ENCODE peak calls at places on chromosomes 11 and 22, in six cellular contexts. One of them, this sample, is unnamed.

GRCh38 chr11:28760676-28761390 is 652.6 kb downstream of the METTL15 start:
- DNase-seq in HT-29: peak
- DNase-seq in naive thymus-derived CD8-positive, alpha-beta T cell: no peak
- DNase-seq in GM23338: no peak
- DNase-seq in thoracic aorta: no peak
- DNase-seq in mucosa of gallbladder: no peak
- DNase-seq in this sample: no peak

GRCh38 chr11:94734563-94735275 is 33.4 kb upstream of the AMOTL1 start:
- DNase-seq in HT-29: peak
- DNase-seq in mucosa of gallbladder: no peak
- DNase-seq in naive thymus-derived CD8-positive, alpha-beta T cell: no peak
- DNase-seq in GM23338: peak
- DNase-seq in thoracic aorta: no peak
- DNase-seq in this sample: no peak

GRCh38 chr11:35087648-35088047 is 51.3 kb upstream of the CD44 start:
- DNase-seq in mucosa of gallbladder: peak
- DNase-seq in naive thymus-derived CD8-positive, alpha-beta T cell: no peak
- DNase-seq in thoracic aorta: no peak
- DNase-seq in GM23338: no peak
- DNase-seq in HT-29: no peak
- DNase-seq in this sample: no peak

GRCh38 chr11:66579017-66579606 is 10.7 kb upstream of the CTSF start:
- DNase-seq in GM23338: peak
- DNase-seq in HT-29: peak
- DNase-seq in naive thymus-derived CD8-positive, alpha-beta T cell: peak
- DNase-seq in mucosa of gallbladder: peak
- DNase-seq in thoracic aorta: peak
- DNase-seq in this sample: peak

GRCh38 chr11:115161876-115162275 is 342.3 kb downstream of the CADM1 start:
- DNase-seq in thoracic aorta: no peak
- DNase-seq in HT-29: no peak
- DNase-seq in naive thymus-derived CD8-positive, alpha-beta T cell: no peak
- DNase-seq in GM23338: no peak
- DNase-seq in mucosa of gallbladder: no peak
- DNase-seq in this sample: no peak

GRCh38 chr11:113401718-113402117 is 14.1 kb downstream of the ANKK1 start:
- DNase-seq in naive thymus-derived CD8-positive, alpha-beta T cell: no peak
- DNase-seq in mucosa of gallbladder: peak
- DNase-seq in HT-29: peak
- DNase-seq in thoracic aorta: no peak
- DNase-seq in GM23338: no peak
- DNase-seq in this sample: no peak

GRCh38 chr11:43835104-43835503 is 45.5 kb upstream of the ALKBH3 start:
- DNase-seq in GM23338: no peak
- DNase-seq in thoracic aorta: no peak
- DNase-seq in naive thymus-derived CD8-positive, alpha-beta T cell: no peak
- DNase-seq in HT-29: no peak
- DNase-seq in mucosa of gallbladder: no peak
- DNase-seq in this sample: no peak

GRCh38 chr22:22682807-22683667 is 38.6 kb downstream of the GGTLC2 start:
- DNase-seq in mucosa of gallbladder: no peak
- DNase-seq in GM23338: no peak
- DNase-seq in thoracic aorta: no peak
- DNase-seq in HT-29: no peak
- DNase-seq in naive thymus-derived CD8-positive, alpha-beta T cell: no peak
- DNase-seq in this sample: no peak

GRCh38 chr22:47053865-47054185 is 291.4 kb downstream of the TBC1D22A start:
- DNase-seq in mucosa of gallbladder: no peak
- DNase-seq in thoracic aorta: no peak
- DNase-seq in naive thymus-derived CD8-positive, alpha-beta T cell: no peak
- DNase-seq in GM23338: no peak
- DNase-seq in HT-29: no peak
- DNase-seq in this sample: no peak

GRCh38 chr11:64121637-64122410 is 44.1 kb downstream of the MACROD1 start:
- DNase-seq in naive thymus-derived CD8-positive, alpha-beta T cell: no peak
- DNase-seq in HT-29: no peak
- DNase-seq in mucosa of gallbladder: no peak
- DNase-seq in thoracic aorta: no peak
- DNase-seq in GM23338: no peak
- DNase-seq in this sample: no peak

GRCh38 chr11:45755281-45755859 is 49.6 kb upstream of the SLC35C1 start:
- DNase-seq in HT-29: no peak
- DNase-seq in thoracic aorta: no peak
- DNase-seq in GM23338: peak
- DNase-seq in mucosa of gallbladder: no peak
- DNase-seq in naive thymus-derived CD8-positive, alpha-beta T cell: no peak
- DNase-seq in this sample: no peak

GRCh38 chr11:118961591-118961990 is 5.5 kb downstream of the UPK2 start:
- DNase-seq in HT-29: no peak
- DNase-seq in naive thymus-derived CD8-positive, alpha-beta T cell: no peak
- DNase-seq in GM23338: peak
- DNase-seq in thoracic aorta: no peak
- DNase-seq in mucosa of gallbladder: no peak
- DNase-seq in this sample: no peak

GRCh38 chr11:64146036-64146943 is 19.6 kb downstream of the MACROD1 start:
- DNase-seq in thoracic aorta: no peak
- DNase-seq in naive thymus-derived CD8-positive, alpha-beta T cell: peak
- DNase-seq in HT-29: peak
- DNase-seq in GM23338: peak
- DNase-seq in mucosa of gallbladder: peak
- DNase-seq in this sample: peak

GRCh38 chr22:42986115-42986514 is 28.8 kb downstream of the PACSIN2 start:
- DNase-seq in mucosa of gallbladder: no peak
- DNase-seq in naive thymus-derived CD8-positive, alpha-beta T cell: no peak
- DNase-seq in GM23338: no peak
- DNase-seq in thoracic aorta: no peak
- DNase-seq in HT-29: no peak
- DNase-seq in this sample: no peak

GRCh38 chr11:111918390-111919256 is at the start of gene C11orf52:
- DNase-seq in naive thymus-derived CD8-positive, alpha-beta T cell: no peak
- DNase-seq in GM23338: peak
- DNase-seq in HT-29: peak
- DNase-seq in thoracic aorta: no peak
- DNase-seq in mucosa of gallbladder: peak
- DNase-seq in this sample: no peak

GRCh38 chr22:27682438-27682837 is 119.1 kb downstream of the MN1 start:
- DNase-seq in GM23338: peak
- DNase-seq in naive thymus-derived CD8-positive, alpha-beta T cell: no peak
- DNase-seq in HT-29: no peak
- DNase-seq in mucosa of gallbladder: no peak
- DNase-seq in thoracic aorta: no peak
- DNase-seq in this sample: no peak

GRCh38 chr11:15977116-15977515 is 379.2 kb downstream of the SOX6 start:
- DNase-seq in thoracic aorta: no peak
- DNase-seq in GM23338: no peak
- DNase-seq in naive thymus-derived CD8-positive, alpha-beta T cell: no peak
- DNase-seq in mucosa of gallbladder: no peak
- DNase-seq in HT-29: no peak
- DNase-seq in this sample: no peak

GRCh38 chr11:74932169-74932568 is 16.7 kb downstream of the XRRA1 start:
- DNase-seq in HT-29: no peak
- DNase-seq in mucosa of gallbladder: no peak
- DNase-seq in GM23338: no peak
- DNase-seq in naive thymus-derived CD8-positive, alpha-beta T cell: no peak
- DNase-seq in thoracic aorta: no peak
- DNase-seq in this sample: peak

GRCh38 chr11:73141031-73141308 is 1.1 kb downstream of the FCHSD2 start:
- DNase-seq in mucosa of gallbladder: no peak
- DNase-seq in GM23338: no peak
- DNase-seq in naive thymus-derived CD8-positive, alpha-beta T cell: no peak
- DNase-seq in HT-29: peak
- DNase-seq in thoracic aorta: no peak
- DNase-seq in this sample: peak

GRCh38 chr22:37696657-37697539 is at the start of gene TRIOBP:
- DNase-seq in GM23338: peak
- DNase-seq in mucosa of gallbladder: peak
- DNase-seq in naive thymus-derived CD8-positive, alpha-beta T cell: peak
- DNase-seq in thoracic aorta: peak
- DNase-seq in HT-29: peak
- DNase-seq in this sample: peak

GRCh38 chr22:37546436-37547248 is 13.6 kb upstream of the CDC42EP1 start:
- DNase-seq in naive thymus-derived CD8-positive, alpha-beta T cell: no peak
- DNase-seq in HT-29: peak
- DNase-seq in thoracic aorta: no peak
- DNase-seq in mucosa of gallbladder: peak
- DNase-seq in GM23338: peak
- DNase-seq in this sample: no peak

This sample was measured in activated CD8-positive, alpha-beta memory T cell treated with anti-CD3 and anti-CD28 coated beads, Interleukin-2, amount 50 U/mL, for 48 hours.